ENCODE peak calls at places on chromosomes 1 and 21, in four cellular contexts. C, V, U and D are unnamed samples.
A peak's percentile ranks its signal among the peaks of the same experiment; 100 is the strongest.

GRCh38 chr1:211920602-211921226 is 90.2 kb upstream of the LPGAT1 start:
- ATAC-seq in C (no peak), V (no peak), U (no peak), D (no peak)

GRCh38 chr1:203592728-203593127 is 33.9 kb upstream of the ATP2B4 start:
- ATAC-seq in C (no peak), V (no peak), U (no peak), D (no peak)

GRCh38 chr1:167136191-167136614 is 42.3 kb downstream of the STYXL2 start:
- ATAC-seq in C (no peak), V (peak; percentile 88), U (no peak), D (no peak)

GRCh38 chr1:208160259-208160819 is 83.8 kb downstream of the PLXNA2 start:
- ATAC-seq in C (no peak), V (peak; percentile 53), U (no peak), D (no peak)

GRCh38 chr21:27764056-27764455 is 797.2 kb upstream of the ADAMTS5 start:
- ATAC-seq in C (no peak), V (no peak), U (no peak), D (no peak)

GRCh38 chr1:109901508-109902145 is 9.0 kb upstream of the CSF1 start:
- ATAC-seq in C (no peak), V (no peak), U (no peak), D (peak; percentile 42)

GRCh38 chr1:230788561-230789275 is 41.5 kb downstream of the CAPN9 start:
- ATAC-seq in C (no peak), V (no peak), U (no peak), D (no peak)

GRCh38 chr1:248793592-248793991 is 32.1 kb downstream of the SH3BP5L start:
- ATAC-seq in C (peak; percentile 75), V (no peak), U (no peak), D (peak; percentile 88)

GRCh38 chr1:178796013-178796412 is 71.0 kb downstream of the RALGPS2 start:
- ATAC-seq in C (no peak), V (no peak), U (no peak), D (no peak)

GRCh38 chr1:114692947-114693346 is 2.4 kb downstream of the AMPD1 start:
- ATAC-seq in C (no peak), V (no peak), U (no peak), D (no peak)

GRCh38 chr21:24112020-24112419 is 1495.3 kb downstream of the MRPL39 start:
- ATAC-seq in C (no peak), V (no peak), U (no peak), D (no peak)

GRCh38 chr1:153483776-153484175 is 23.3 kb upstream of the S100A7 start:
- ATAC-seq in C (no peak), V (no peak), U (no peak), D (no peak)

GRCh38 chr1:153550398-153550758 is 1.3 kb upstream of the S100A3 start:
- ATAC-seq in C (no peak), V (no peak), U (no peak), D (no peak)

GRCh38 chr1:202565890-202566289 is 144.4 kb downstream of the SYT2 start:
- ATAC-seq in C (peak; percentile 72), V (no peak), U (no peak), D (no peak)

GRCh38 chr1:19185976-19186375 is 24.1 kb downstream of the UBR4 start:
- ATAC-seq in C (peak; percentile 96), V (no peak), U (peak; percentile 86), D (peak; percentile 98)

GRCh38 chr1:39127513-39127912 is 77.0 kb upstream of the MACF1 start:
- ATAC-seq in C (no peak), V (no peak), U (no peak), D (no peak)

GRCh38 chr1:8943516-8943896 is 2.2 kb upstream of the CA6 start:
- ATAC-seq in C (no peak), V (no peak), U (no peak), D (no peak)

GRCh38 chr21:36654796-36655325 is 44.1 kb upstream of the SIM2 start:
- ATAC-seq in C (no peak), V (no peak), U (no peak), D (no peak)

GRCh38 chr1:209435654-209436566 is 147.6 kb upstream of the CAMK1G start:
- ATAC-seq in C (no peak), V (no peak), U (no peak), D (no peak)

GRCh38 chr1:92909321-92909720 is 51.9 kb downstream of the DIPK1A start:
- ATAC-seq in C (no peak), V (no peak), U (no peak), D (no peak)

GRCh38 chr1:115325876-115326275 is 12.2 kb downstream of the NGF start:
- ATAC-seq in C (no peak), V (no peak), U (no peak), D (no peak)

GRCh38 chr1:84972377-84972987 is 24.4 kb downstream of the MCOLN2 start:
- ATAC-seq in C (no peak), V (no peak), U (no peak), D (peak; percentile 33)

GRCh38 chr1:119367332-119368124 is 1.1 kb upstream of the HAO2 start:
- ATAC-seq in C (peak; percentile 26), V (no peak), U (no peak), D (no peak)

GRCh38 chr1:207753611-207754010 is 1.8 kb downstream of the CD46 start:
- ATAC-seq in C (no peak), V (no peak), U (no peak), D (no peak)

GRCh38 chr1:172360511-172360910 is 60.0 kb upstream of the C1orf105 start:
- ATAC-seq in C (no peak), V (no peak), U (no peak), D (no peak)

GRCh38 chr1:119778886-119779560 is 10.3 kb upstream of the HMGCS2 start:
- ATAC-seq in C (no peak), V (no peak), U (no peak), D (no peak)

GRCh38 chr1:36432616-36433015 is 17.6 kb downstream of the OSCP1 start:
- ATAC-seq in C (no peak), V (no peak), U (no peak), D (no peak)

GRCh38 chr1:239826209-239826608 is 265.5 kb upstream of the FMN2 start:
- ATAC-seq in C (no peak), V (no peak), U (no peak), D (peak; percentile 88)

GRCh38 chr1:110674337-110675059 is at the start of gene KCNA3:
- ATAC-seq in C (peak; percentile 9), V (peak; percentile 19), U (peak; percentile 44), D (peak; percentile 20)

GRCh38 chr1:221777434-221778072 is 35.7 kb upstream of the DUSP10 start:
- ATAC-seq in C (peak; percentile 76), V (no peak), U (peak; percentile 90), D (peak; percentile 78)

GRCh38 chr1:33918368-33918767 is 54.5 kb downstream of the HMGB4 start:
- ATAC-seq in C (peak; percentile 33), V (no peak), U (no peak), D (peak; percentile 32)

GRCh38 chr1:154869351-154870116 is 547 bp downstream of the KCNN3 start:
- ATAC-seq in C (no peak), V (peak; percentile 44), U (no peak), D (no peak)

GRCh38 chr1:225777583-225778411 is at the start of gene SRP9:
- ATAC-seq in C (peak; percentile 97), V (peak; percentile 100), U (peak; percentile 96), D (peak; percentile 99)

GRCh38 chr21:41429305-41429704 is 3.3 kb downstream of the MX1 start:
- ATAC-seq in C (no peak), V (no peak), U (no peak), D (no peak)

GRCh38 chr1:6075747-6076146 is 30.1 kb downstream of the KCNAB2 start:
- ATAC-seq in C (peak; percentile 17), V (no peak), U (no peak), D (no peak)

GRCh38 chr1:33085332-33085731 is 4.4 kb downstream of the AZIN2 start:
- ATAC-seq in C (no peak), V (no peak), U (no peak), D (no peak)

GRCh38 chr1:245255783-245256182 is 101.0 kb downstream of the KIF26B start:
- ATAC-seq in C (no peak), V (no peak), U (no peak), D (no peak)